ENCODE peak calls at places on chromosomes 12 and 14, in five cellular contexts. U is RCC 7860; K is body of pancreas; I is neural crest cell; M is stimulated activated CD4-positive, alpha-beta T cell treated with anti-CD3 and anti-CD28 coated beads, Interleukin-4, amount 100 ng/mL, for 48 hours. O is an unnamed sample.
A peak's percentile ranks its signal among the peaks of the same experiment; 100 is the strongest.

GRCh38 chr14:73762375-73762822 is 48.2 kb upstream of the PNMA1 start:
- DNase-seq in K (no peak), M (no peak), U (peak; percentile 36), I (no peak), O (peak; percentile 74)

GRCh38 chr12:38166225-38166624 is 150.3 kb upstream of the ALG10B start:
- DNase-seq in U (no peak), M (no peak), I (no peak), K (no peak), O (no peak)

GRCh38 chr14:75548544-75548943 is 26.3 kb downstream of the BATF start:
- DNase-seq in U (no peak), K (no peak), I (no peak), M (no peak), O (no peak)

GRCh38 chr12:11499802-11500201 is 104.4 kb upstream of the PRB2 start:
- DNase-seq in K (no peak), M (no peak), I (no peak), U (no peak), O (no peak)

GRCh38 chr14:64855732-64856527 is 23.8 kb downstream of the SPTB start:
- DNase-seq in M (no peak), K (no peak), U (no peak), I (no peak), O (no peak)

GRCh38 chr12:96774501-96775256 is 132.4 kb upstream of the NEDD1 start:
- DNase-seq in U (no peak), M (no peak), I (no peak), K (no peak), O (no peak)

GRCh38 chr14:100525615-100526014 is 61.6 kb downstream of the BEGAIN start:
- DNase-seq in I (no peak), K (no peak), M (no peak), U (no peak), O (no peak)

GRCh38 chr14:71266994-71267636 is 359.9 kb downstream of the PCNX1 start:
- DNase-seq in U (no peak), K (no peak), I (no peak), M (no peak), O (peak; percentile 50)

GRCh38 chr14:102910442-102910841 is 12.0 kb upstream of the AMN start:
- DNase-seq in M (no peak), I (no peak), U (no peak), K (no peak), O (no peak)

GRCh38 chr12:19031032-19031431 is 98.5 kb upstream of the PLEKHA5 start:
- DNase-seq in M (no peak), U (peak; percentile 94), K (no peak), I (no peak), O (no peak)

GRCh38 chr12:101475751-101476305 is 692 bp downstream of the SPIC start:
- DNase-seq in U (no peak), K (no peak), I (no peak), M (no peak), O (no peak)

GRCh38 chr12:121086896-121087295 is 45.8 kb upstream of the P2RX7 start:
- DNase-seq in K (no peak), M (no peak), I (no peak), U (no peak), O (no peak)